ENCODE peak calls at places on chromosomes 3 and 15, in ten cellular contexts. A is BE2C, S is cardiac fibroblast, G is left lung, X is thoracic aorta, F is GM06990, V is IMR-90, B is AG04449, R is bronchial epithelial cell, E is dorsolateral prefrontal cortex. D is an unnamed sample.

GRCh38 chr3:52313188-52313773 is 2.8 kb upstream of the DNAH1 start:
- DNase-seq in F (no peak), V (no peak), A (no peak), B (no peak), G (peak), E (no peak), X (no peak), R (no peak), S (no peak), D (no peak)

GRCh38 chr15:32671339-32672325 is 30.1 kb downstream of the SCG5 start:
- DNase-seq in A (no peak), G (no peak), B (no peak), R (no peak), X (no peak), S (no peak), E (peak), V (no peak), F (no peak), D (no peak)

GRCh38 chr15:91214675-91215590 is 114.9 kb downstream of the SV2B start:
- DNase-seq in E (no peak), X (no peak), R (no peak), S (no peak), B (no peak), F (no peak), V (no peak), G (no peak), A (no peak), D (no peak)

GRCh38 chr15:58987036-58987435 is 427 bp upstream of the RNF111 start:
- DNase-seq in X (no peak), A (no peak), G (no peak), S (no peak), B (no peak), F (no peak), V (peak), E (no peak), R (no peak), D (no peak)

GRCh38 chr3:99808163-99808794 is 9.4 kb upstream of the CMSS1 start:
- DNase-seq in F (no peak), S (peak), G (no peak), V (peak), R (peak), B (peak), A (peak), X (no peak), E (no peak), D (peak)

GRCh38 chr3:10470666-10471336 is 34.6 kb downstream of the ATP2B2 start:
- DNase-seq in E (no peak), G (peak), R (no peak), A (no peak), B (no peak), S (no peak), V (no peak), F (no peak), X (no peak), D (no peak)

GRCh38 chr3:161545823-161546222 is 49.2 kb downstream of the OTOL1 start:
- DNase-seq in S (no peak), E (no peak), X (no peak), R (no peak), G (no peak), B (no peak), V (no peak), A (no peak), F (no peak), D (no peak)

GRCh38 chr3:14134291-14134690 is 9.4 kb downstream of the TMEM43 start:
- DNase-seq in E (no peak), F (no peak), A (no peak), S (no peak), X (no peak), R (no peak), G (no peak), V (no peak), B (no peak), D (no peak)

GRCh38 chr3:90092994-90093393 is 985.6 kb downstream of the EPHA3 start:
- DNase-seq in S (peak), B (no peak), V (peak), F (no peak), R (peak), G (no peak), X (no peak), E (no peak), A (no peak), D (peak)

GRCh38 chr15:92652576-92652966 is 3.0 kb downstream of the FAM174B start:
- DNase-seq in E (no peak), S (no peak), R (no peak), X (no peak), F (no peak), G (no peak), V (no peak), A (no peak), B (no peak), D (no peak)

GRCh38 chr15:88334436-88334835 is 77.9 kb upstream of the NTRK3 start:
- DNase-seq in X (no peak), S (peak), R (no peak), F (no peak), V (peak), B (peak), E (no peak), G (no peak), A (no peak), D (peak)

GRCh38 chr3:178146406-178146831 is 389.8 kb upstream of the KCNMB2 start:
- DNase-seq in S (no peak), B (no peak), V (no peak), F (no peak), X (no peak), A (no peak), E (no peak), R (no peak), G (no peak), D (no peak)

GRCh38 chr3:150411106-150411460 is 3.0 kb downstream of the TSC22D2 start:
- DNase-seq in G (no peak), F (no peak), X (no peak), V (no peak), S (no peak), A (no peak), B (no peak), R (no peak), E (no peak), D (no peak)

GRCh38 chr3:121769246-121769645 is 19.7 kb upstream of the GOLGB1 start:
- DNase-seq in E (no peak), R (no peak), B (no peak), G (no peak), V (no peak), F (no peak), S (no peak), X (no peak), A (no peak), D (no peak)

GRCh38 chr3:23576379-23576959 is 229.3 kb upstream of the UBE2E1 start:
- DNase-seq in G (no peak), X (no peak), R (peak), E (no peak), V (no peak), F (no peak), S (no peak), A (no peak), B (no peak), D (no peak)

GRCh38 chr3:114079761-114080160 is 23.2 kb downstream of the QTRT2 start:
- DNase-seq in V (peak), R (no peak), G (no peak), A (no peak), X (no peak), E (no peak), B (no peak), F (no peak), S (peak), D (no peak)
- TF ChIP-seq CTCF in V (no peak), R (no peak), G (no peak), A (no peak), X (no peak), E (no peak), B (no peak), F (no peak), S (no peak), D (no peak)

GRCh38 chr3:168984872-168985271 is 678.6 kb downstream of the MECOM start:
- DNase-seq in F (no peak), G (no peak), R (peak), X (no peak), V (no peak), A (no peak), E (no peak), S (no peak), B (no peak), D (no peak)
- H3K4me3 ChIP-seq in F (no peak), G (no peak), R (no peak), X (no peak), V (no peak), A (no peak), E (no peak), S (no peak), B (no peak), D (no peak)

GRCh38 chr3:106210923-106211322 is 342.1 kb upstream of the CBLB start:
- DNase-seq in E (no peak), X (no peak), S (no peak), F (no peak), V (no peak), A (no peak), R (no peak), G (no peak), B (no peak), D (no peak)

GRCh38 chr3:106208266-106208665 is 339.5 kb upstream of the CBLB start:
- DNase-seq in R (no peak), F (no peak), S (peak), A (no peak), E (no peak), B (no peak), G (no peak), X (no peak), V (no peak), D (no peak)

GRCh38 chr3:106209482-106209881 is 340.7 kb upstream of the CBLB start:
- DNase-seq in R (no peak), B (no peak), G (no peak), E (no peak), V (no peak), A (no peak), S (no peak), X (no peak), F (no peak), D (no peak)

GRCh38 chr3:106206613-106207012 is 337.8 kb upstream of the CBLB start:
- DNase-seq in F (no peak), A (no peak), R (no peak), V (no peak), G (no peak), B (no peak), X (no peak), S (no peak), E (no peak), D (no peak)

GRCh38 chr3:106208979-106209378 is 340.2 kb upstream of the CBLB start:
- DNase-seq in B (no peak), V (peak), X (no peak), G (no peak), F (no peak), A (peak), E (no peak), S (peak), R (peak), D (peak)
- TF ChIP-seq CTCF in B (no peak), V (peak), X (no peak), G (no peak), F (no peak), A (peak), E (no peak), S (peak), R (no peak), D (peak)

GRCh38 chr3:62261121-62261520 is 112.2 kb downstream of the FEZF2 start:
- DNase-seq in E (no peak), G (no peak), R (peak), V (no peak), S (no peak), B (no peak), X (no peak), A (no peak), F (no peak), D (no peak)

GRCh38 chr3:62252614-62253147 is 120.7 kb downstream of the FEZF2 start:
- DNase-seq in S (peak), R (peak), V (peak), X (no peak), G (no peak), B (no peak), F (no peak), A (peak), E (no peak), D (peak)

GRCh38 chr3:62259924-62260323 is 113.4 kb downstream of the FEZF2 start:
- DNase-seq in A (no peak), V (no peak), G (no peak), F (no peak), S (no peak), B (no peak), X (no peak), E (no peak), R (no peak), D (no peak)

GRCh38 chr3:62260655-62261054 is 112.7 kb downstream of the FEZF2 start:
- DNase-seq in X (no peak), B (no peak), R (no peak), G (no peak), A (peak), F (no peak), E (no peak), V (no peak), S (no peak), D (no peak)

DNA sequence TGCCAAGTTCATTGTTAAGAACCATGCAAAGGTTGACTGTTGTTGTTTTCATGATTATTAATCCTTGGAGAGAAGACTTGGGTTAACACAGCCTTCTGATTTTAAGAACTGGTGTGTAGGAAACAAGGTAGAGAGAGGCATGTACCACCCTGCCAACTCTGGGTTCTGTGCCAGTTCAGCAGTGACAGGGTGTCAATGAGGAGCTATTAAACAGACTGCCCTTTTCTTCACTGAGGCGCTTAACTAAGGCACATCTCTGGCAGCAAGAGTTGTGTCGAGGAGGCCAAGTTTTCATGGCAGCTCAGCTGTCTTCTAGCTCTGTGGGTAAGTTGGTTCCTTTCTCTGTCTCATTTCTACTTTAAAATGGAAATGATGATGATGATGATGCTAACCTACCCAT is 117.6 kb downstream of the FEZF2 start:
- DNase-seq in F (no peak), R (no peak), E (no peak), B (no peak), X (no peak), S (no peak), A (no peak), G (no peak), V (no peak), D (no peak)
- H3K4me3 ChIP-seq in F (no peak), R (no peak), E (no peak), B (no peak), X (no peak), S (no peak), A (no peak), G (no peak), V (no peak), D (no peak)

GRCh38 chr15:74892313-74892712 is 2.5 kb downstream of the MPI start:
- DNase-seq in X (no peak), V (no peak), F (no peak), B (no peak), A (no peak), G (no peak), S (no peak), R (peak), E (no peak), D (no peak)
- TF ChIP-seq CTCF in X (no peak), V (no peak), F (no peak), B (no peak), A (no peak), G (no peak), S (no peak), R (peak), E (no peak), D (no peak)

D was measured in astrocyte of the spinal cord.